ENCODE peak calls at places on chromosome 22, in nine cellular contexts. E is CD8-positive, alpha-beta memory T cell; Y is right lobe of liver; V is stomach; S is effector memory CD4-positive, alpha-beta T cell; H is HCT116; D is right cardiac atrium; O is esophagus squamous epithelium; F is fibroblast of lung. U is an unnamed sample. For H3K4me1, the result is how much of the 10 kb centered on the place peaks cover.

GRCh38 chr22:45612451-45612901 is 59.2 kb upstream of the ATXN10 start:
- DNase-seq in E (no peak), Y (peak), V (no peak), S (peak), H (no peak), D (peak), O (peak), F (peak), U (no peak)

GRCh38 chr22:35697142-35697541 is 20.5 kb upstream of the APOL5 start:
- DNase-seq in E (no peak), Y (no peak), V (no peak), S (no peak), H (no peak), D (no peak), O (no peak), F (no peak), U (no peak)

GRCh38 chr22:31618471-31619176 is 43.4 kb downstream of the PISD start:
- DNase-seq in E (no peak), Y (no peak), V (no peak), S (no peak), H (no peak), D (no peak), O (no peak), F (no peak), U (no peak)

GRCh38 chr22:46140989-46141928 is 9.1 kb upstream of the PPARA start:
- DNase-seq in E (no peak), Y (no peak), V (no peak), S (no peak), H (no peak), D (no peak), O (no peak), F (no peak), U (no peak)

GRCh38 chr22:41664490-41664889 is 24.2 kb downstream of the SNU13 start:
- DNase-seq in E (no peak), Y (no peak), V (no peak), S (no peak), H (no peak), D (no peak), O (no peak), F (no peak), U (no peak)

GRCh38 chr22:17884084-17884483 is 109.8 kb upstream of the BID start:
- DNase-seq in E (no peak), Y (peak), V (no peak), S (no peak), H (no peak), D (no peak), O (no peak), F (no peak), U (no peak)

GRCh38 chr22:40434101-40434500 is 63.7 kb downstream of the SGSM3 start:
- DNase-seq in E (no peak), Y (no peak), V (no peak), S (no peak), H (no peak), D (no peak), O (no peak), F (no peak), U (no peak)

GRCh38 chr22:46201059-46201757 is 48.9 kb downstream of the CDPF1 start:
- DNase-seq in E (no peak), Y (no peak), V (no peak), S (no peak), H (peak), D (no peak), O (no peak), F (no peak), U (no peak)

GRCh38 chr22:30885001-30885366 is 83.6 kb downstream of the MORC2 start:
- DNase-seq in E (no peak), Y (no peak), V (no peak), S (no peak), H (no peak), D (no peak), O (no peak), F (no peak), U (peak)

GRCh38 chr22:41951898-41952474 is at the start of gene SMIM45:
- DNase-seq in E (no peak), Y (no peak), V (no peak), S (no peak), H (no peak), D (no peak), O (no peak), F (no peak), U (no peak)

GRCh38 chr22:24133187-24133965 is 47.9 kb upstream of the SUSD2 start:
- DNase-seq in E (peak), Y (no peak), V (no peak), S (no peak), H (no peak), D (peak), O (no peak), F (peak), U (no peak)

GRCh38 chr22:32207971-32208480 is 3.2 kb upstream of the RFPL2 start:
- DNase-seq in E (no peak), Y (no peak), V (no peak), S (no peak), H (no peak), D (no peak), O (no peak), F (no peak), U (no peak)

GRCh38 chr22:23193420-23193819 is 13.1 kb downstream of the BCR start:
- DNase-seq in E (no peak), Y (no peak), V (no peak), S (no peak), H (no peak), D (no peak), O (no peak), F (no peak), U (no peak)

GRCh38 chr22:39486951-39487825 is 14.9 kb upstream of the MIEF1 start:
- DNase-seq in E (no peak), Y (no peak), V (no peak), S (no peak), H (no peak), D (no peak), O (no peak), F (no peak), U (no peak)

GRCh38 chr22:22578702-22579424 is 19.8 kb upstream of the PRAME start:
- DNase-seq in E (no peak), Y (no peak), V (no peak), S (no peak), H (no peak), D (no peak), O (no peak), F (peak), U (no peak)

GRCh38 chr22:47168900-47169800 is 406.7 kb downstream of the TBC1D22A start:
- DNase-seq in E (no peak), Y (peak), V (peak), S (no peak), H (no peak), D (no peak), O (no peak), F (no peak), U (no peak)

GRCh38 chr22:29142116-29142515 is 63.6 kb upstream of the EMID1 start:
- DNase-seq in E (no peak), Y (no peak), V (no peak), S (no peak), H (no peak), D (no peak), O (no peak), F (no peak), U (no peak)
- H3K4me1 ChIP-seq in E (under half), Y (under half), V (under half), S (under half), H (under half), D (under half), O (under half), F (under half), U (under half)

GRCh38 chr22:37275622-37276021 is 6.7 kb upstream of the CYTH4 start:
- DNase-seq in E (no peak), Y (no peak), V (no peak), S (no peak), H (no peak), D (no peak), O (no peak), F (no peak), U (no peak)

GRCh38 chr22:37273846-37274225 is 8.5 kb upstream of the CYTH4 start:
- DNase-seq in E (no peak), Y (peak), V (no peak), S (no peak), H (no peak), D (no peak), O (no peak), F (no peak), U (no peak)

GRCh38 chr22:37275134-37275533 is 7.2 kb upstream of the CYTH4 start:
- DNase-seq in E (no peak), Y (peak), V (no peak), S (no peak), H (no peak), D (no peak), O (no peak), F (no peak), U (no peak)

GRCh38 chr22:37273126-37273845 is 9.0 kb upstream of the CYTH4 start:
- DNase-seq in E (no peak), Y (peak), V (no peak), S (no peak), H (no peak), D (no peak), O (no peak), F (peak), U (no peak)

DNA sequence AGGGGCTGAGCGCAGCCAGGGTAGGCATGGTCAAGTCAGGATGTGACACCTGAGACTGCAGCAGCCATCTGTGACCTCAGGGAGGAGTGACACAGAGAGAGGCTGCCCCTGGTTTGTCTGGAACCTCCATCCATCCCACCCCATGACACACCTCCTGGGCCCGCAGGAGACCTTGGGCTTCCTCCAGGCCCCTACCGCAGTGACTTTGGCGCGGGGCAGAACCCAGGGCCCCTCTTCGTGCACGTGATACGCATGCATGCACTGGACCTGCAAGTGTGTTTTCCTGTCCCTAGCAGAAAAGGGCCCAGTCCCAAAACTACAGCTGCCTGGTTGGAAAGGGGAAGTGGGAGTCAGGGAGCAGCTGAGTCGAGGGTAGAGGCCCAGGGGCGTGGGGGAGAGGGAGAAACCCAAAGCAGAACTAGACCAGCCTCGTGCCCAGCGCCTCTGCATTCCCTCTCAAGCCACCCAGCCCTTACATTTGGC is 7.9 kb upstream of the CYTH4 start:
- DNase-seq in E (no peak), Y (peak), V (peak), S (no peak), H (no peak), D (peak), O (no peak), F (no peak), U (no peak)
- H3K4me1 ChIP-seq in E (under half), Y (under half), V (under half), S (under half), H (half or more), D (under half), O (under half), F (under half), U (under half)

GRCh38 chr22:50483556-50483955 is 2.2 kb downstream of the ADM2 start:
- DNase-seq in E (no peak), Y (no peak), V (no peak), S (no peak), H (no peak), D (no peak), O (no peak), F (no peak), U (no peak)
- H3K4me1 ChIP-seq in E (under half), Y (under half), V (under half), S (under half), H (under half), D (under half), O (under half), F (under half), U (under half)

DNA sequence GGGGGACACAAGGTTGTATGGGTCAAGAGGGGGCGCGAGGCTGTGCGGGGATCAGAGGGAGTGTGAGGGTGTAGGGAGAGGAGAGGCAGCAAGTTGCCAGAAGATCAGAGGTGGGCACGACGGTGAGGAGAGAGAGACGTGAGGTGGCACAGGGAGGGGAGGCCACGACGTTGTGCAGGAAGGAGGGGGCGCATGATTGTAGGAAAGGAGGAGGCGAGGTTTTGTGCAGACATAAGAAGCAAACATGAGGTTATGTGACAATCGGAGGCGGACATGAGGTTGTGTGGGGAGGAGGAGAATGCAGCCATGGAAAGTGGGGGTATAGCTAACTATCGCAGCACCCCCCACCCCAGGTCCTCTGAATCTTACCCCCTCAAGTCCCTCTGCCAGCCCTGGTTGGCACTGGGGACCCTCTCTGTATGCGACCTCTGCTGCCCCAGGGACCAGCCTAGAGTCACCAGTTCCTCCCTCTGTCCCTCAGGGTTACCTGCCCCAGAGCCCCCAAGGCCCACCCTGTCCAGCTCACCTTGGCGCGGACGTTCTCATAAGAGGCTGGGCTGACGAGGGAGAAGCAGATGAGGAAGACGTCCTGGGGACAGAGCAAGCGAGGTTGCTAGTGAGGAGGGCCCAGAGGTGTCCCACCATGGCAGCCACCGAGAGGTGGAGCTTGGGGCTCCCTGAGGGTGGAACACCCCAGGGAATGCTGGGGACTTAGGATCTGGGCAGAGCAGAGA is 12.5 kb downstream of the RAC2 start:
- DNase-seq in E (peak), Y (peak), V (no peak), S (no peak), H (no peak), D (no peak), O (no peak), F (no peak), U (no peak)
- H3K4me1 ChIP-seq in E (half or more), Y (under half), V (under half), S (half or more), H (under half), D (under half), O (half or more), F (under half), U (under half)

DNA sequence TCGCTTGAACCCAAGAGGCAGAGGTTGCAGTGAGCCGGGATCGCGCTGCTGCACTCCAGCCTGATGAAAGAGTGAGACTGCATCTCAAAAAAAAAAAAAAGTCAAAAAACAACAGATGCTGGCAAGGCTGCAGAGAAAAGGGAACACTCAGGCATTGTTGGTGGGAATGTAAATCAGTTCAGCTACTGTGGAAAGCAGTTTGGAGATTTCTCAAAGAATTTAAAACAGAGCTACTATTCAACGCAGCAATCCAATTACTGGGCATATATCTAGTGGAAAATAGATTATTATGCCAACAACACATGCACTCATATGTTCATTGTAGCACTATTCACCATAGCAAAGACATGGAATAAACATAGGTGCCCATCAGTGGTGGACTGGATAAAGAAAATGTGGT is 89.7 kb downstream of the EFCAB6 start:
- DNase-seq in E (no peak), Y (no peak), V (no peak), S (no peak), H (no peak), D (no peak), O (no peak), F (no peak), U (no peak)
- H3K4me1 ChIP-seq in E (under half), Y (under half), V (under half), S (under half), H (under half), D (under half), O (under half), F (under half), U (under half)

U was measured in RWPE2.